ENCODE peak calls at places on chromosomes 12 and 14, in seven cellular contexts. T, J, V, Q, D, W and O are unnamed samples.

GRCh38 chr14:84404246-84404645 is 1125.7 kb upstream of the FLRT2 start:
- DNase-seq in T (no peak), J (no peak), V (no peak), Q (no peak), D (no peak), W (no peak), O (no peak)

GRCh38 chr14:39426605-39427004 is 5.6 kb downstream of the FBXO33 start:
- DNase-seq in T (no peak), J (no peak), V (peak), Q (no peak), D (no peak), W (no peak), O (no peak)

GRCh38 chr12:130775953-130776856 is 60.1 kb upstream of the RIMBP2 start:
- DNase-seq in T (peak), J (no peak), V (peak), Q (peak), D (peak), W (no peak), O (peak)

GRCh38 chr12:89040146-89040964 is 311.9 kb downstream of the DUSP6 start:
- DNase-seq in T (no peak), J (peak), V (peak), Q (peak), D (peak), W (peak), O (no peak)

GRCh38 chr14:40164083-40164482 is 731.9 kb upstream of the FBXO33 start:
- DNase-seq in T (no peak), J (no peak), V (no peak), Q (no peak), D (no peak), W (no peak), O (no peak)

GRCh38 chr14:47365248-47365647 is 310.2 kb downstream of the MDGA2 start:
- DNase-seq in T (no peak), J (no peak), V (no peak), Q (no peak), D (no peak), W (no peak), O (no peak)

GRCh38 chr12:80195143-80195726 is 95.9 kb downstream of the OTOGL start:
- DNase-seq in T (peak), J (no peak), V (peak), Q (peak), D (no peak), W (no peak), O (no peak)

GRCh38 chr12:3173008-3173553 is 95.9 kb downstream of the TSPAN9 start:
- DNase-seq in T (no peak), J (no peak), V (no peak), Q (no peak), D (no peak), W (no peak), O (no peak)

GRCh38 chr12:81125691-81126090 is 47.8 kb downstream of the ACSS3 start:
- DNase-seq in T (no peak), J (no peak), V (no peak), Q (no peak), D (no peak), W (no peak), O (no peak)

GRCh38 chr14:52563120-52563519 is 10.5 kb downstream of the GPR137C start:
- DNase-seq in T (no peak), J (no peak), V (peak), Q (no peak), D (no peak), W (no peak), O (no peak)

GRCh38 chr14:89620436-89620835 is 203.4 kb upstream of the FOXN3 start:
- DNase-seq in T (no peak), J (no peak), V (no peak), Q (no peak), D (no peak), W (no peak), O (no peak)

GRCh38 chr12:7835116-7835515 is 37.6 kb downstream of the SLC2A14 start:
- DNase-seq in T (no peak), J (no peak), V (no peak), Q (no peak), D (no peak), W (no peak), O (no peak)

GRCh38 chr12:41653386-41654110 is 465.4 kb downstream of the PDZRN4 start:
- DNase-seq in T (no peak), J (no peak), V (no peak), Q (no peak), D (no peak), W (no peak), O (no peak)

GRCh38 chr12:5012337-5012736 is 31.3 kb upstream of the KCNA5 start:
- DNase-seq in T (no peak), J (no peak), V (no peak), Q (no peak), D (no peak), W (no peak), O (no peak)

GRCh38 chr12:129706716-129707115 is 197.1 kb downstream of the TMEM132D start:
- DNase-seq in T (no peak), J (no peak), V (no peak), Q (no peak), D (no peak), W (no peak), O (no peak)

GRCh38 chr12:57755194-57755453 is 221 bp downstream of the MARCHF9 start:
- DNase-seq in T (no peak), J (no peak), V (no peak), Q (no peak), D (no peak), W (no peak), O (no peak)

GRCh38 chr12:26768611-26769603 is 64.1 kb downstream of the ITPR2 start:
- DNase-seq in T (no peak), J (no peak), V (no peak), Q (no peak), D (no peak), W (no peak), O (no peak)

GRCh38 chr12:26767865-26768264 is 65.1 kb downstream of the ITPR2 start:
- DNase-seq in T (no peak), J (no peak), V (no peak), Q (no peak), D (no peak), W (no peak), O (no peak)

GRCh38 chr12:26770239-26771070 is 62.5 kb downstream of the ITPR2 start:
- DNase-seq in T (no peak), J (no peak), V (no peak), Q (no peak), D (no peak), W (no peak), O (no peak)

GRCh38 chr12:26769611-26770010 is 63.4 kb downstream of the ITPR2 start:
- DNase-seq in T (no peak), J (no peak), V (no peak), Q (no peak), D (no peak), W (no peak), O (no peak)

GRCh38 chr12:26767116-26767515 is 65.9 kb downstream of the ITPR2 start:
- DNase-seq in T (no peak), J (no peak), V (no peak), Q (no peak), D (no peak), W (no peak), O (no peak)
- TF ChIP-seq CTCF in T (no peak), J (no peak), V (no peak), Q (no peak), D (no peak), W (no peak), O (no peak)

GRCh38 chr12:125332900-125333299 is 267.7 kb downstream of the AACS start:
- DNase-seq in T (no peak), J (no peak), V (no peak), Q (no peak), D (no peak), W (no peak), O (no peak)
- TF ChIP-seq CTCF in T (peak), J (no peak), V (peak), Q (peak), D (no peak), W (no peak), O (no peak)

GRCh38 chr12:32679091-32679909 is at the start of gene DNM1L:
- DNase-seq in T (peak), J (peak), V (peak), Q (peak), D (peak), W (peak), O (peak)
- TF ChIP-seq CTCF in T (no peak), J (no peak), V (peak), Q (no peak), D (no peak), W (no peak), O (no peak)

GRCh38 chr14:104254735-104255400 is 116.5 kb downstream of the KIF26A start:
- DNase-seq in T (no peak), J (no peak), V (no peak), Q (no peak), D (no peak), W (no peak), O (peak)

GRCh38 chr14:104253223-104253822 is 114.9 kb downstream of the KIF26A start:
- DNase-seq in T (no peak), J (no peak), V (no peak), Q (no peak), D (no peak), W (peak), O (peak)

GRCh38 chr14:104253901-104254353 is 115.5 kb downstream of the KIF26A start:
- DNase-seq in T (no peak), J (no peak), V (no peak), Q (no peak), D (no peak), W (no peak), O (peak)

GRCh38 chr14:104250175-104250574 is 111.8 kb downstream of the KIF26A start:
- DNase-seq in T (no peak), J (no peak), V (no peak), Q (no peak), D (no peak), W (peak), O (no peak)

GRCh38 chr14:104252256-104253215 is 114.1 kb downstream of the KIF26A start:
- DNase-seq in T (no peak), J (peak), V (no peak), Q (no peak), D (no peak), W (no peak), O (peak)
- TF ChIP-seq CTCF in T (no peak), J (no peak), V (no peak), Q (no peak), D (no peak), W (no peak), O (no peak)

GRCh38 chr12:64392221-64392620 is 1.7 kb upstream of the C12orf56 start:
- DNase-seq in T (peak), J (no peak), V (peak), Q (peak), D (no peak), W (no peak), O (no peak)
- TF ChIP-seq CTCF in T (peak), J (no peak), V (peak), Q (no peak), D (peak), W (peak), O (no peak)

GRCh38 chr14:101137234-101137633 is 233.7 kb upstream of the RTL1 start:
- DNase-seq in T (no peak), J (no peak), V (no peak), Q (no peak), D (no peak), W (no peak), O (no peak)
- TF ChIP-seq CTCF in T (no peak), J (no peak), V (no peak), Q (no peak), D (no peak), W (no peak), O (no peak)

GRCh38 chr12:96652870-96653269 is 163.5 kb downstream of the CFAP54 start:
- DNase-seq in T (no peak), J (no peak), V (no peak), Q (no peak), D (no peak), W (no peak), O (no peak)

GRCh38 chr12:96658075-96658474 is 168.7 kb downstream of the CFAP54 start:
- DNase-seq in T (no peak), J (no peak), V (no peak), Q (no peak), D (no peak), W (no peak), O (no peak)
- TF ChIP-seq CTCF in T (no peak), J (no peak), V (no peak), Q (no peak), D (no peak), W (no peak), O (no peak)

GRCh38 chr12:29889737-29890136 is 106.0 kb upstream of the TMTC1 start:
- DNase-seq in T (peak), J (peak), V (peak), Q (peak), D (no peak), W (no peak), O (peak)
- TF ChIP-seq CTCF in T (peak), J (no peak), V (peak), Q (peak), D (no peak), W (peak), O (peak)

GRCh38 chr14:56168007-56168616 is 49.9 kb downstream of the PELI2 start:
- DNase-seq in T (no peak), J (no peak), V (no peak), Q (no peak), D (no peak), W (no peak), O (no peak)
- TF ChIP-seq CTCF in T (no peak), J (no peak), V (no peak), Q (no peak), D (no peak), W (no peak), O (no peak)

GRCh38 chr12:71551529-71551928 is 111.9 kb downstream of the LGR5 start:
- DNase-seq in T (no peak), J (no peak), V (peak), Q (peak), D (no peak), W (no peak), O (no peak)
- TF ChIP-seq CTCF in T (no peak), J (no peak), V (peak), Q (peak), D (no peak), W (no peak), O (no peak)